ENCODE peak calls at places on chromosome 3, in four cellular contexts. C is RWPE1, J is cardiac fibroblast, U is HFF-Myc. L is an unnamed sample.

GRCh38 chr3:13583251-13584180 is 34.6 kb downstream of the FBLN2 start:
- DNase-seq in C (no peak), J (no peak), U (no peak), L (no peak)

GRCh38 chr3:50503504-50503903 is at the start of gene CACNA2D2:
- DNase-seq in C (peak; percentile 54), J (no peak), U (no peak), L (no peak)

GRCh38 chr3:11570251-11570650 is 73.5 kb downstream of the VGLL4 start:
- DNase-seq in C (no peak), J (no peak), U (no peak), L (no peak)

GRCh38 chr3:143979813-143980212 is 8.2 kb downstream of the DIPK2A start:
- DNase-seq in C (no peak), J (peak; percentile 38), U (no peak), L (no peak)

GRCh38 chr3:197516517-197516889 is 39.3 kb downstream of the BDH1 start:
- DNase-seq in C (peak; percentile 91), J (peak; percentile 97), U (no peak), L (peak; percentile 23)

GRCh38 chr3:140023616-140024530 is 88.9 kb downstream of the CLSTN2 start:
- DNase-seq in C (no peak), J (no peak), U (no peak), L (no peak)

GRCh38 chr3:128383316-128384235 is 83.1 kb downstream of the DNAJB8 start:
- DNase-seq in C (peak; percentile 86), J (peak; percentile 60), U (no peak), L (no peak)

GRCh38 chr3:119330858-119331257 is 36.7 kb downstream of the ARHGAP31 start:
- DNase-seq in C (no peak), J (no peak), U (no peak), L (no peak)

GRCh38 chr3:10410383-10411002 is 89.6 kb upstream of the SEC13 start:
- DNase-seq in C (no peak), J (no peak), U (no peak), L (no peak)

GRCh38 chr3:100042144-100042543 is 72.2 kb downstream of the FILIP1L start:
- DNase-seq in C (peak; percentile 45), J (peak; percentile 96), U (peak; percentile 50), L (peak; percentile 82)

GRCh38 chr3:141796436-141797166 is 33.4 kb downstream of the GRK7 start:
- DNase-seq in C (no peak), J (peak; percentile 15), U (no peak), L (no peak)

GRCh38 chr3:4808637-4809036 is 170.6 kb upstream of the BHLHE40 start:
- DNase-seq in C (no peak), J (no peak), U (no peak), L (no peak)

GRCh38 chr3:126365351-126366274 is 8.4 kb upstream of the KLF15 start:
- DNase-seq in C (no peak), J (no peak), U (no peak), L (no peak)

GRCh38 chr3:115270849-115271248 is 123.8 kb upstream of the ZBTB20 start:
- DNase-seq in C (no peak), J (no peak), U (no peak), L (no peak)

GRCh38 chr3:10224794-10225660 is 23.2 kb upstream of the TATDN2 start:
- DNase-seq in C (peak; percentile 42), J (peak; percentile 85), U (no peak), L (no peak)

DNA sequence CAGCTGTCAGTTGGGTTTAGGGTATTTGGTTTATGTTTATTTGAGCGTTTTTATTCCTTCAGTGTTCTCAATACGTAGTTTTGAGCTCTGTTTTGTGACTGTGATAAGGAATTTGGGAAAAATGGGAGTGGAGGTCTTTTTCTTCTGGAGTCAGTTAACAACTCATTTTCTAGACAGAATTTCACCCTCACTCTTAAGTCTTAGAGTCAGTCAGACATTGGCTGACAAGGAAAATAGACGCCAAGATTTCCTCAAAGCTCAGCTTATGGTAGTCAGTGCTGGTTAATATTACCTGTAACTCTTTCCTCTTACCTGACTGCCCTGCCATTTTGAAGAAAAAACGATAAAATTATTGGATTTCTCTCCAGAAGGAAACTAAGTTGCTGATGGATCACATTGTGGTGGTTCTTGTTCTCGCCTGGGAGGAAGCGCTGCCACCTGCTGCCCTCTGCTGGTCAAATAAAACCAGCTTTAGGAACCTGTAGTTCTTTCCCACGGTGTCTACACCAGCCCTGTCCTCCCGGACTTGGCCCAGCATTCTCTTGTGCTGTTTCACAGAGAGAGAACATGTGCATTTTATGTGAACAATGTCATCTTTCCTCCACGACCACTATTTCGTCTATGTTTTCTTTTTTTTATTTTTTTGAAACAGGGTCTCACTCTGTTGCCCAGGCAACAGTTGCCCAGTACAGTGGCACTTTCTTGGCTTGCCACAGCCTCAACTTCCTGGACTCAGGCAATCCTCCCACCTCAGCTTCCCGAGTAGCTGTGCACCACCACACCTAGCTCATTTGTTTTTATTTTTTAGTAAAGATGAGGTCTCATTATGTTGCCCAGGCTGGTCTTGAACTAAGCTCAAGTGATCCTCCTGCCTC is 41.4 kb upstream of the UMPS start:
- DNase-seq in C (peak; percentile 85), J (peak; percentile 88), U (peak; percentile 47), L (peak; percentile 36)
- TF ChIP-seq CTCF in C (peak; percentile 89), J (peak; percentile 85), U (peak; percentile 86), L (peak; percentile 87)

GRCh38 chr3:64187065-64187959 is 38.0 kb downstream of the PRICKLE2 start:
- DNase-seq in C (peak; percentile 75), J (peak; percentile 99), U (peak; percentile 94), L (peak; percentile 37)
- TF ChIP-seq CTCF in C (no peak), J (peak; percentile 5), U (no peak), L (no peak)

GRCh38 chr3:23183731-23184130 is 19.4 kb upstream of the UBE2E2 start:
- DNase-seq in C (peak; percentile 47), J (peak; percentile 75), U (peak; percentile 30), L (no peak)
- TF ChIP-seq CTCF in C (peak; percentile 44), J (peak; percentile 56), U (peak; percentile 57), L (peak; percentile 53)

DNA sequence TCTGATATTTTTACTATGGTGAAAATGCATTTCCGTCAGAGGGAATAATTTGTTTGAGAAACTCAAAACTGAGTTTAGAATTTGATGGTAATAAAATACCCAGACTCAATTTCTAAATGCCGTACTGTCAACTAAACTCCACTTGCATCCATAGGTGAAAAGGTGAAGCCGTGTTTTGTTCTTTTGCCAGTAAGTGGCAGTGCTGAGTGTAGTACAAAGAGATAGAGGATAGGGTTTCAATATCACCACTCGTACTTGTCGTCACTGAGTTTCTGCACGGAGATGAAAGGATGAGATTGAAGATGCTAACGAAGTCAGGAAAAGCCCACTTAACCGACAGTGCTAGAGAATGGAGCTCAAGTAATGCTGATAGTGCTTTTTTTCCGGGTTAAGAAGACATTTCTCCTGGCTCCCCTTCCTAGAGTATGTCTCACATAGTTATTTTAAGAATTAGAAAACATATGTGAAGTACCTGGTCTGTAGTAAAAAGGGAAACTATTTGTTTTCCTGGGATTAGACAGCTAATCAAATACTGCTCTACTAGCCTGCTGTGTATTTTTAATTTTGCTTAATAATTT is 345.1 kb downstream of the IL5RA start:
- DNase-seq in C (no peak), J (no peak), U (no peak), L (no peak)
- TF ChIP-seq CTCF in C (no peak), J (no peak), U (no peak), L (no peak)

GRCh38 chr3:18425641-18426403 is 683 bp upstream of the SATB1 start:
- DNase-seq in C (no peak), J (no peak), U (no peak), L (no peak)

GRCh38 chr3:18428036-18428435 is 2.9 kb upstream of the SATB1 start:
- DNase-seq in C (no peak), J (no peak), U (no peak), L (no peak)

GRCh38 chr3:18424213-18424861 is 802 bp downstream of the SATB1 start:
- DNase-seq in C (no peak), J (no peak), U (no peak), L (no peak)

GRCh38 chr3:18424862-18425640 is at the start of gene SATB1:
- DNase-seq in C (no peak), J (peak; percentile 51), U (peak; percentile 2), L (no peak)

GRCh38 chr3:18426597-18426996 is 1.5 kb upstream of the SATB1 start:
- DNase-seq in C (no peak), J (no peak), U (no peak), L (no peak)
- TF ChIP-seq CTCF in C (no peak), J (no peak), U (no peak), L (no peak)

GRCh38 chr3:45345849-45346535 is 42.4 kb upstream of the LARS2 start:
- DNase-seq in C (no peak), J (no peak), U (no peak), L (no peak)

GRCh38 chr3:45337839-45338470 is 50.4 kb upstream of the LARS2 start:
- DNase-seq in C (no peak), J (no peak), U (no peak), L (no peak)

GRCh38 chr3:45341876-45342275 is 46.5 kb upstream of the LARS2 start:
- DNase-seq in C (no peak), J (no peak), U (no peak), L (no peak)

GRCh38 chr3:45347329-45348000 is 40.9 kb upstream of the LARS2 start:
- DNase-seq in C (no peak), J (no peak), U (no peak), L (no peak)

DNA sequence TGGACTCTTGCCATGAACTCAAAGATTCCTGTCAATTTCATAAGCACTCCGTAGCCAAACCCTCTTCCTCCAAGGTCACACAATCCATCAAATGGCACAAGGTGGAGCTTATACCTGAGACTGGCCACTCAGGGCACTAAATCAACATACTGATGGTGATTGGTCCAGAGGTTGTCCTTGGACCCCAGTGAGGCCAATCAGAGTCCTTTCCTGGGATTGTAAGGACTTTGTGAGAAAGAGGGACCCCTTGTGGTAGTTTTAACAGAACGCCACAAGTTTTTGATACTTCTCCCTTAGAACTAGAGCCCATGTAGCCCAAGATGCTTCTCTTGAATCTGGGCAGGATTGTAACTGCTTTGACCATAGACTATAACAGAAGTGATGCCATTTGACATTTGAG is 44.4 kb upstream of the LARS2 start:
- DNase-seq in C (peak; percentile 5), J (peak; percentile 32), U (no peak), L (no peak)
- TF ChIP-seq CTCF in C (no peak), J (no peak), U (peak; percentile 20), L (no peak)

GRCh38 chr3:183188895-183189462 is 26.4 kb upstream of the LAMP3 start:
- DNase-seq in C (no peak), J (peak; percentile 47), U (peak; percentile 14), L (no peak)
- TF ChIP-seq CTCF in C (no peak), J (peak; percentile 36), U (peak; percentile 42), L (peak; percentile 16)

DNA sequence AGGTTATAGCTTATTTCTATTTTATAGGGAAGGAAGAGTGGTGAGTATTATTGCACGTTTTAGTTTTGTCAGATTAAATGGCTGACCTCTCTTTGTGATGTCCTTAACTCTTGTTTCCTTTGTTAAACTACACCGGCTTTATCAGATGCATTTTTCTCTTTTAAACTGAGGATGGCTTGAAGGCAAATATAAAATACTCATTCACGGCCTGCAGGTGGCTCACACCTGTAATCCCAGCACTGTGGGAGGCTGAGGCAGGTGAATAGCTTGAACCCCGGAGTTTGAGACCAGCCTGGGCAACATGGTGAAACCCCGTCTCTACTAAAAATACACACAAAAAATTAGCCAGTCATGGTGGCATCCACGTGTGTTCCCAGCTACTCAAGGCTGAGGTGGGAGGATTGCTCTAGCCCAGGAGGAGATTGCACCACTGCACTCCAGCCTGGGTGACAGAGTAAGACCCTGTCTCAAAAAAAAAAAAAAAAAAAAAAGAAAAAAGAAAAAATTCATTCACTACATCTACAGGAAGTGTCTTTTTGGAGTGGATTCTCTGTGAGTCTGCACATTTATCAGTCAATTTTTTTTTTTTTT is 34.8 kb upstream of the SACM1L start:
- DNase-seq in C (no peak), J (no peak), U (no peak), L (no peak)
- TF ChIP-seq CTCF in C (no peak), J (no peak), U (no peak), L (no peak)

GRCh38 chr3:27721717-27722564 is at the start of gene EOMES:
- DNase-seq in C (peak; percentile 65), J (peak; percentile 60), U (no peak), L (no peak)
- TF ChIP-seq CTCF in C (peak; percentile 85), J (peak; percentile 19), U (peak; percentile 2), L (peak; percentile 16)